ENCODE peak calls at places on chromosomes 5 and 9, in seven cellular contexts. P is IMR-90; D is T-helper 1 cell; J is activated CD4-positive, alpha-beta T cell treated with anti-CD3 and anti-CD28 coated beads for 24 hours; Q is HEK293T; I is glomerular endothelial cell; Y is stimulated activated CD4-positive, alpha-beta T cell treated with anti-CD3 and anti-CD28 coated beads, Interleukin-12 subunit alpha, Interleukin-12 subunit beta, amount 100 ng/mL, for 24 hours. T is an unnamed sample.

GRCh38 chr5:87127956-87128687 is 139.6 kb upstream of the RASA1 start:
- DNase-seq in P (peak; percentile 43), D (no peak), J (no peak), Q (no peak), I (no peak), Y (no peak), T (no peak)

GRCh38 chr9:131776473-131776872 is 36.6 kb upstream of the RAPGEF1 start:
- DNase-seq in P (peak; percentile 36), D (no peak), J (peak; percentile 27), Q (peak; percentile 57), I (no peak), Y (no peak), T (no peak)

GRCh38 chr5:94538260-94538659 is 80.1 kb downstream of the KIAA0825 start:
- DNase-seq in P (no peak), D (no peak), J (no peak), Q (no peak), I (no peak), Y (no peak), T (no peak)

GRCh38 chr9:113950195-113951031 is 74.3 kb downstream of the ZNF618 start:
- DNase-seq in P (no peak), D (no peak), J (no peak), Q (no peak), I (no peak), Y (no peak), T (no peak)

GRCh38 chr9:106921989-106922388 is 59.0 kb downstream of the ZNF462 start:
- DNase-seq in P (peak; percentile 73), D (no peak), J (no peak), Q (no peak), I (no peak), Y (no peak), T (no peak)

GRCh38 chr9:76500056-76500455 is 41.1 kb downstream of the GCNT1 start:
- DNase-seq in P (no peak), D (no peak), J (no peak), Q (no peak), I (no peak), Y (no peak), T (no peak)

GRCh38 chr9:34292552-34292951 is 36.5 kb downstream of the KIF24 start:
- DNase-seq in P (no peak), D (no peak), J (no peak), Q (no peak), I (no peak), Y (no peak), T (no peak)

GRCh38 chr5:89351975-89352374 is 469.0 kb upstream of the MEF2C start:
- DNase-seq in P (peak; percentile 10), D (no peak), J (no peak), Q (no peak), I (no peak), Y (no peak), T (no peak)

GRCh38 chr5:134228624-134229023 is 2.8 kb upstream of the PPP2CA start:
- DNase-seq in P (no peak), D (no peak), J (no peak), Q (no peak), I (no peak), Y (no peak), T (no peak)

GRCh38 chr9:114506082-114506390 is 763 bp upstream of the WHRN start:
- DNase-seq in P (no peak), D (no peak), J (no peak), Q (no peak), I (no peak), Y (no peak), T (no peak)

GRCh38 chr5:82100303-82101077 is 128.7 kb downstream of the ATG10 start:
- DNase-seq in P (peak; percentile 55), D (no peak), J (no peak), Q (no peak), I (no peak), Y (no peak), T (peak; percentile 18)

GRCh38 chr5:167743685-167744084 is 547.8 kb upstream of the WWC1 start:
- DNase-seq in P (peak; percentile 81), D (no peak), J (no peak), Q (no peak), I (no peak), Y (no peak), T (no peak)

GRCh38 chr5:31036407-31036806 is 157.1 kb upstream of the CDH6 start:
- DNase-seq in P (peak; percentile 84), D (no peak), J (no peak), Q (no peak), I (no peak), Y (no peak), T (no peak)

GRCh38 chr9:32487981-32488380 is 38.0 kb downstream of the RIGI start:
- DNase-seq in P (peak; percentile 86), D (no peak), J (no peak), Q (no peak), I (no peak), Y (no peak), T (no peak)

GRCh38 chr5:74257645-74258328 is 382.7 kb downstream of the ENC1 start:
- DNase-seq in P (peak; percentile 55), D (no peak), J (no peak), Q (peak; percentile 19), I (no peak), Y (no peak), T (no peak)

GRCh38 chr5:138936225-138936967 is 61.3 kb upstream of the LRRTM2 start:
- DNase-seq in P (no peak), D (no peak), J (no peak), Q (no peak), I (no peak), Y (no peak), T (no peak)

GRCh38 chr5:77851229-77852067 is 75.3 kb upstream of the TBCA start:
- DNase-seq in P (peak; percentile 14), D (no peak), J (no peak), Q (peak; percentile 44), I (no peak), Y (no peak), T (peak; percentile 23)

GRCh38 chr9:89463986-89464901 is 33.7 kb downstream of the SEMA4D start:
- DNase-seq in P (no peak), D (peak; percentile 76), J (peak; percentile 66), Q (no peak), I (no peak), Y (peak; percentile 69), T (peak; percentile 62)

GRCh38 chr9:135227641-135228251 is 140.3 kb downstream of the OLFM1 start:
- DNase-seq in P (no peak), D (no peak), J (no peak), Q (no peak), I (no peak), Y (no peak), T (no peak)

GRCh38 chr5:15383469-15383868 is 116.5 kb upstream of the FBXL7 start:
- DNase-seq in P (peak; percentile 28), D (no peak), J (no peak), Q (no peak), I (no peak), Y (no peak), T (no peak)

GRCh38 chr5:180204420-180204819 is 4.6 kb downstream of the RASGEF1C start:
- DNase-seq in P (no peak), D (no peak), J (no peak), Q (no peak), I (no peak), Y (no peak), T (no peak)

GRCh38 chr9:122329592-122329991 is 41.2 kb upstream of the PTGS1 start:
- DNase-seq in P (no peak), D (no peak), J (no peak), Q (no peak), I (no peak), Y (no peak), T (no peak)

GRCh38 chr5:15763754-15764153 is 263.8 kb downstream of the FBXL7 start:
- DNase-seq in P (peak; percentile 51), D (no peak), J (no peak), Q (no peak), I (no peak), Y (no peak), T (no peak)

GRCh38 chr9:95570646-95571045 is 53.9 kb upstream of the PTCH1 start:
- DNase-seq in P (no peak), D (no peak), J (no peak), Q (no peak), I (peak; percentile 4), Y (no peak), T (no peak)

GRCh38 chr5:3197699-3198098 is 397.9 kb upstream of the IRX1 start:
- DNase-seq in P (no peak), D (no peak), J (no peak), Q (no peak), I (no peak), Y (no peak), T (no peak)

GRCh38 chr9:109117856-109118801 is 1.6 kb downstream of the TMEM245 start:
- DNase-seq in P (peak; percentile 89), D (no peak), J (no peak), Q (no peak), I (no peak), Y (peak; percentile 14), T (no peak)